ENCODE peak calls at places on chromosomes 12 and 14, in eight cellular contexts. E, Y, J, K, O, F, I and D are unnamed samples.
A peak's percentile ranks its signal among the peaks of the same experiment; 100 is the strongest.

GRCh38 chr12:57803317-57803893 is 15.1 kb downstream of the AVIL start:
- DNase-seq in E (peak; percentile 13), Y (peak; percentile 17), J (peak; percentile 80), K (peak; percentile 30), O (peak; percentile 51), F (peak; percentile 59), I (peak; percentile 36), D (peak; percentile 77)

GRCh38 chr14:22380511-22381455 is 208.2 kb downstream of the DAD1 start:
- DNase-seq in E (no peak), Y (no peak), J (peak; percentile 41), K (no peak), O (no peak), F (no peak), I (peak; percentile 21), D (no peak)

GRCh38 chr12:122395319-122395718 is 27.1 kb downstream of the CLIP1 start:
- DNase-seq in E (no peak), Y (peak; percentile 31), J (peak; percentile 71), K (peak; percentile 69), O (no peak), F (peak; percentile 83), I (peak; percentile 80), D (no peak)

GRCh38 chr14:104891664-104892500 is 26.8 kb downstream of the CEP170B start:
- DNase-seq in E (no peak), Y (no peak), J (no peak), K (no peak), O (no peak), F (no peak), I (no peak), D (peak; percentile 29)

GRCh38 chr12:30753761-30754382 is 879 bp downstream of the CAPRIN2 start:
- DNase-seq in E (peak; percentile 8), Y (no peak), J (peak; percentile 20), K (peak; percentile 19), O (no peak), F (peak; percentile 23), I (peak; percentile 5), D (no peak)

GRCh38 chr14:75267141-75267601 is 11.5 kb upstream of the FOS start:
- DNase-seq in E (no peak), Y (no peak), J (no peak), K (no peak), O (no peak), F (no peak), I (peak; percentile 69), D (no peak)

GRCh38 chr14:61188936-61189808 is 92.0 kb downstream of the TMEM30B start:
- DNase-seq in E (no peak), Y (no peak), J (peak; percentile 78), K (peak; percentile 87), O (no peak), F (no peak), I (peak; percentile 50), D (peak; percentile 78)

GRCh38 chr14:32947792-32948191 is 9.1 kb downstream of the NPAS3 start:
- DNase-seq in E (no peak), Y (no peak), J (no peak), K (no peak), O (no peak), F (no peak), I (no peak), D (no peak)

GRCh38 chr12:23098110-23099049 is 473.4 kb downstream of the ETNK1 start:
- DNase-seq in E (no peak), Y (no peak), J (no peak), K (no peak), O (no peak), F (no peak), I (no peak), D (no peak)

GRCh38 chr14:97218713-97219355 is 421.7 kb downstream of the VRK1 start:
- DNase-seq in E (peak; percentile 11), Y (no peak), J (peak; percentile 14), K (no peak), O (peak; percentile 12), F (no peak), I (no peak), D (peak; percentile 77)